ENCODE peak calls at places on chromosomes 7 and 10, in five cellular contexts. Z is OCI-LY7, R is fibroblast of pulmonary artery, X is caudate nucleus, G is thoracic aorta. Q is an unnamed sample.
A peak's percentile ranks its signal among the peaks of the same experiment; 100 is the strongest.

GRCh38 chr10:58660577-58661255 is 148.0 kb downstream of the BICC1 start:
- DNase-seq in X (no peak), Z (no peak), G (no peak), R (no peak), Q (no peak)

GRCh38 chr7:1619152-1620079 is 49.6 kb upstream of the PSMG3 start:
- DNase-seq in R (no peak), G (no peak), X (no peak), Z (no peak), Q (no peak)

GRCh38 chr7:18177815-18178660 is 150.4 kb upstream of the PRPS1L1 start:
- DNase-seq in R (peak; percentile 57), G (no peak), X (no peak), Z (no peak), Q (no peak)

GRCh38 chr10:124030061-124030460 is 63.3 kb downstream of the CHST15 start:
- DNase-seq in Z (no peak), R (no peak), G (no peak), X (no peak), Q (no peak)

GRCh38 chr7:71271203-71271602 is 139.3 kb downstream of the GALNT17 start:
- DNase-seq in G (no peak), R (no peak), Z (no peak), X (no peak), Q (no peak)

GRCh38 chr10:114694735-114695134 is 36.7 kb upstream of the ABLIM1 start:
- DNase-seq in R (peak; percentile 41), G (no peak), Z (peak; percentile 38), X (no peak), Q (no peak)

GRCh38 chr10:49170632-49171325 is 17.4 kb downstream of the TMEM273 start:
- DNase-seq in R (no peak), X (no peak), Z (no peak), G (no peak), Q (peak; percentile 57)

GRCh38 chr7:29105191-29105590 is 41.1 kb downstream of the CPVL start:
- DNase-seq in G (no peak), X (no peak), R (no peak), Z (no peak), Q (no peak)

GRCh38 chr10:60388709-60389241 is 900 bp downstream of the ANK3 start:
- DNase-seq in X (no peak), Z (no peak), R (peak; percentile 26), G (no peak), Q (no peak)

GRCh38 chr7:39624202-39624807 is 933 bp downstream of the RALA start:
- DNase-seq in Z (peak; percentile 24), R (peak; percentile 58), G (no peak), X (no peak), Q (no peak)

GRCh38 chr10:24722676-24723385 is 856 bp downstream of the ARHGAP21 start:
- DNase-seq in Z (peak; percentile 74), G (no peak), R (peak; percentile 57), X (peak; percentile 63), Q (no peak)

GRCh38 chr7:78226059-78226658 is 427.6 kb downstream of the PHTF2 start:
- DNase-seq in Z (peak; percentile 26), G (no peak), R (peak; percentile 50), X (no peak), Q (peak; percentile 68)

GRCh38 chr10:27646194-27646593 is 99.4 kb downstream of the MKX start:
- DNase-seq in G (no peak), X (no peak), Z (no peak), R (peak; percentile 8), Q (no peak)

GRCh38 chr7:69817096-69817495 is 218.8 kb downstream of the AUTS2 start:
- DNase-seq in X (no peak), Z (no peak), R (peak; percentile 29), G (no peak), Q (no peak)

GRCh38 chr10:78953124-78954008 is 115.4 kb upstream of the ZMIZ1 start:
- DNase-seq in R (peak; percentile 57), Z (no peak), G (no peak), X (no peak), Q (no peak)

GRCh38 chr10:12333382-12334185 is 15.8 kb upstream of the CAMK1D start:
- DNase-seq in R (peak; percentile 91), Z (no peak), G (peak; percentile 87), X (peak; percentile 28), Q (no peak)

GRCh38 chr7:101436857-101437576 is 74.3 kb downstream of the COL26A1 start:
- DNase-seq in Z (no peak), R (no peak), G (no peak), X (no peak), Q (peak; percentile 39)

GRCh38 chr7:130365093-130365492 is 15.2 kb upstream of the CPA1 start:
- DNase-seq in X (no peak), G (no peak), R (no peak), Z (no peak), Q (no peak)

GRCh38 chr10:103278862-103279298 is 1.9 kb downstream of the INA start:
- DNase-seq in X (no peak), G (no peak), Z (peak; percentile 11), R (peak; percentile 67), Q (no peak)

GRCh38 chr7:26853788-26854393 is 10.5 kb downstream of the SKAP2 start:
- DNase-seq in G (no peak), R (peak; percentile 66), Z (peak; percentile 53), X (no peak), Q (no peak)